ENCODE peak calls at places on chromosomes 13 and 19, in five cellular contexts. P is nephron progenitor cell; C is activated T-helper 1 cell treated with anti-CD3 and anti-CD28 coated beads, Interleukin-2, amount 50 U/mL, for 16 hours; Q is upper lobe of right lung; D is left ventricle myocardium inferior. Y is an unnamed sample.

GRCh38 chr19:30638889-30639288 is 266.7 kb downstream of the ZNF536 start:
- DNase-seq in P (no peak), C (no peak), Q (no peak), D (no peak), Y (no peak)

GRCh38 chr19:5360003-5360820 is 19.6 kb upstream of the PTPRS start:
- DNase-seq in P (no peak), C (no peak), Q (no peak), D (no peak), Y (no peak)

GRCh38 chr19:35357867-35358573 is at the start of gene FFAR3:
- DNase-seq in P (no peak), C (no peak), Q (peak), D (peak), Y (peak)

GRCh38 chr19:39341122-39341719 is 1.0 kb upstream of the SAMD4B start:
- DNase-seq in P (peak), C (no peak), Q (no peak), D (peak), Y (no peak)

GRCh38 chr13:23460309-23460708 is 26.8 kb upstream of the SACS start:
- DNase-seq in P (no peak), C (no peak), Q (no peak), D (no peak), Y (no peak)

GRCh38 chr19:5956728-5957127 is 21.2 kb downstream of the RANBP3 start:
- DNase-seq in P (no peak), C (no peak), Q (no peak), D (no peak), Y (peak)

GRCh38 chr13:94858856-94859811 is 146.8 kb upstream of the SOX21 start:
- DNase-seq in P (peak), C (no peak), Q (peak), D (peak), Y (peak)

GRCh38 chr19:33063356-33064116 is 1.2 kb downstream of the RHPN2 start:
- DNase-seq in P (peak), C (no peak), Q (no peak), D (no peak), Y (peak)

GRCh38 chr13:104320446-104320845 is 1254.2 kb upstream of the SLC10A2 start:
- DNase-seq in P (no peak), C (no peak), Q (no peak), D (no peak), Y (no peak)

GRCh38 chr19:28963481-28964245 is 249.3 kb downstream of the UQCRFS1 start:
- DNase-seq in P (no peak), C (no peak), Q (no peak), D (no peak), Y (no peak)

GRCh38 chr19:9848060-9848459 is 12.9 kb downstream of the PIN1 start:
- DNase-seq in P (peak), C (no peak), Q (no peak), D (no peak), Y (no peak)

GRCh38 chr13:52374873-52375411 is 31.0 kb downstream of the THSD1 start:
- DNase-seq in P (no peak), C (no peak), Q (no peak), D (no peak), Y (no peak)

GRCh38 chr13:114121496-114122466 is 10.6 kb downstream of the RASA3 start:
- DNase-seq in P (peak), C (no peak), Q (no peak), D (no peak), Y (no peak)

GRCh38 chr13:30616927-30617314 is 799 bp upstream of the USPL1 start:
- DNase-seq in P (no peak), C (no peak), Q (no peak), D (peak), Y (peak)

GRCh38 chr13:111116830-111117229 is 1.7 kb downstream of the ARHGEF7 start:
- DNase-seq in P (no peak), C (no peak), Q (no peak), D (no peak), Y (no peak)

GRCh38 chr19:46609511-46610412 is 8.6 kb downstream of the CALM3 start:
- DNase-seq in P (no peak), C (no peak), Q (peak), D (peak), Y (no peak)

GRCh38 chr13:36174923-36175322 is 39.4 kb downstream of the SOHLH2 start:
- DNase-seq in P (no peak), C (no peak), Q (no peak), D (no peak), Y (no peak)

GRCh38 chr19:17125052-17125727 is 49.6 kb downstream of the MYO9B start:
- DNase-seq in P (no peak), C (no peak), Q (no peak), D (no peak), Y (no peak)

GRCh38 chr19:43490759-43491158 is 13.8 kb downstream of the PHLDB3 start:
- DNase-seq in P (no peak), C (no peak), Q (no peak), D (no peak), Y (no peak)

GRCh38 chr19:2209408-2209807 is 26.7 kb downstream of the PLEKHJ1 start:
- DNase-seq in P (no peak), C (no peak), Q (no peak), D (no peak), Y (no peak)

GRCh38 chr13:99063952-99064351 is 86.1 kb upstream of the DOCK9 start:
- DNase-seq in P (no peak), C (no peak), Q (no peak), D (no peak), Y (no peak)

GRCh38 chr19:32063601-32064000 is 281.8 kb upstream of the ZNF507 start:
- DNase-seq in P (no peak), C (no peak), Q (no peak), D (peak), Y (no peak)

GRCh38 chr19:4705413-4706131 is 18.1 kb downstream of the DPP9 start:
- DNase-seq in P (no peak), C (no peak), Q (no peak), D (peak), Y (peak)

GRCh38 chr19:41599175-41599966 is 23.4 kb downstream of the CEACAM21 start:
- DNase-seq in P (no peak), C (no peak), Q (no peak), D (no peak), Y (no peak)

GRCh38 chr19:46385636-46386035 is 27.7 kb downstream of the CCDC8 start:
- DNase-seq in P (no peak), C (no peak), Q (peak), D (no peak), Y (peak)

GRCh38 chr13:96053003-96053703 is at the start of gene UGGT2:
- DNase-seq in P (peak), C (no peak), Q (peak), D (peak), Y (peak)

GRCh38 chr13:38348890-38349289 is 761 bp upstream of the UFM1 start:
- DNase-seq in P (peak), C (peak), Q (no peak), D (no peak), Y (no peak)

GRCh38 chr13:50082426-50083283 is 67.4 kb downstream of the KCNRG start:
- DNase-seq in P (peak), C (peak), Q (peak), D (peak), Y (peak)

GRCh38 chr13:26460652-26461051 is 96.8 kb upstream of the WASF3 start:
- DNase-seq in P (no peak), C (no peak), Q (no peak), D (peak), Y (peak)

GRCh38 chr19:3171894-3172679 is 6.5 kb upstream of the S1PR4 start:
- DNase-seq in P (no peak), C (no peak), Q (no peak), D (no peak), Y (no peak)

GRCh38 chr13:50531917-50532899 is 311.3 kb downstream of the DLEU7 start:
- DNase-seq in P (no peak), C (no peak), Q (no peak), D (no peak), Y (no peak)

GRCh38 chr19:34838753-34839431 is 65.9 kb upstream of the ZNF599 start:
- DNase-seq in P (peak), C (peak), Q (no peak), D (no peak), Y (peak)

GRCh38 chr13:95607363-95607762 is 37.1 kb downstream of the DZIP1 start:
- DNase-seq in P (no peak), C (no peak), Q (no peak), D (no peak), Y (no peak)

GRCh38 chr13:76937416-76937815 is 10.9 kb upstream of the ACOD1 start:
- DNase-seq in P (no peak), C (no peak), Q (no peak), D (no peak), Y (no peak)

GRCh38 chr13:113935081-113935511 is 38.8 kb downstream of the C13orf46 start:
- DNase-seq in P (peak), C (no peak), Q (peak), D (no peak), Y (peak)

GRCh38 chr19:14433454-14434156 is 499 bp downstream of the PKN1 start:
- DNase-seq in P (no peak), C (no peak), Q (peak), D (no peak), Y (peak)

GRCh38 chr13:32200741-32201140 is 114.4 kb downstream of the ZAR1L start:
- DNase-seq in P (no peak), C (no peak), Q (no peak), D (no peak), Y (no peak)

Y was measured in body of pancreas.